ENCODE peak calls at places on chromosomes 13 and 19, in ten cellular contexts. G is stimulated activated CD8-positive, alpha-beta memory T cell treated with anti-CD3 and anti-CD28 coated beads, Interleukin-4, amount 100 ng/mL, for 48 hours; O is COR-L47; P is SHP77; T is CD8-positive, alpha-beta T cell; K is activated T-helper 1 cell treated with anti-CD3 and anti-CD28 coated beads, Interleukin-12 subunit alpha, Interleukin-12 subunit beta, Interleukin-2, Interleukin-4 antibody, amounts not matched to agents 30 ng/mL and 10 ng/mL and 1 ng/mL, durations not matched to agents 14 hours and 24 hours and 36 hours; Q is B cell; Y is HT-29; S is left lung; Z is uterus. A is an unnamed sample.

GRCh38 chr13:43023244-43023931 is at the start of gene DNAJC15:
- DNase-seq in G (peak), O (peak), P (no peak), T (peak), K (peak), Q (peak), Y (peak), S (peak), Z (peak), A (peak)

GRCh38 chr19:39223703-39224279 is 19.7 kb upstream of the SYCN start:
- DNase-seq in G (peak), O (no peak), P (no peak), T (no peak), K (no peak), Q (no peak), Y (peak), S (no peak), Z (no peak), A (no peak)

GRCh38 chr13:41054212-41054877 is 7.0 kb upstream of the WBP4 start:
- DNase-seq in G (peak), O (peak), P (no peak), T (no peak), K (peak), Q (peak), Y (peak), S (no peak), Z (no peak), A (peak)

GRCh38 chr13:72953391-72953960 is 105.3 kb upstream of the KLF5 start:
- DNase-seq in G (no peak), O (peak), P (no peak), T (no peak), K (no peak), Q (no peak), Y (peak), S (peak), Z (no peak), A (no peak)

GRCh38 chr13:57630661-57631606 is 610 bp upstream of the PCDH17 start:
- DNase-seq in G (no peak), O (peak), P (no peak), T (no peak), K (no peak), Q (peak), Y (no peak), S (peak), Z (no peak), A (peak)

GRCh38 chr19:50870417-50871089 is 2.7 kb upstream of the KLK2 start:
- DNase-seq in G (peak), O (no peak), P (peak), T (no peak), K (no peak), Q (no peak), Y (no peak), S (peak), Z (no peak), A (no peak)

GRCh38 chr19:3292958-3293529 is 68.6 kb downstream of the CELF5 start:
- DNase-seq in G (no peak), O (no peak), P (no peak), T (no peak), K (no peak), Q (no peak), Y (no peak), S (no peak), Z (no peak), A (no peak)

GRCh38 chr19:6744381-6745288 is 5.2 kb downstream of the TRIP10 start:
- DNase-seq in G (no peak), O (no peak), P (no peak), T (no peak), K (no peak), Q (no peak), Y (peak), S (peak), Z (peak), A (no peak)

GRCh38 chr13:110123041-110123809 is 183.7 kb downstream of the COL4A1 start:
- DNase-seq in G (no peak), O (peak), P (no peak), T (no peak), K (no peak), Q (no peak), Y (no peak), S (no peak), Z (no peak), A (peak)

GRCh38 chr19:6737284-6737872 is at the start of gene GPR108:
- DNase-seq in G (peak), O (no peak), P (peak), T (peak), K (peak), Q (peak), Y (peak), S (peak), Z (peak), A (peak)

GRCh38 chr19:49851456-49852259 is 699 bp downstream of the PTOV1 start:
- DNase-seq in G (peak), O (peak), P (no peak), T (no peak), K (no peak), Q (peak), Y (peak), S (peak), Z (peak), A (no peak)

GRCh38 chr19:20558011-20558410 is 7.6 kb downstream of the ZNF737 start:
- DNase-seq in G (peak), O (peak), P (no peak), T (no peak), K (no peak), Q (no peak), Y (peak), S (no peak), Z (no peak), A (no peak)

GRCh38 chr13:101681834-101682233 is 229.4 kb downstream of the ITGBL1 start:
- DNase-seq in G (no peak), O (no peak), P (no peak), T (no peak), K (no peak), Q (no peak), Y (no peak), S (no peak), Z (no peak), A (no peak)

GRCh38 chr19:623974-624373 is 9.4 kb downstream of the POLRMT start:
- DNase-seq in G (no peak), O (no peak), P (no peak), T (no peak), K (no peak), Q (no peak), Y (peak), S (no peak), Z (no peak), A (no peak)

GRCh38 chr19:14117668-14118164 is at the start of gene PRKACA:
- DNase-seq in G (peak), O (peak), P (peak), T (peak), K (peak), Q (peak), Y (peak), S (peak), Z (peak), A (peak)

GRCh38 chr13:46749951-46750350 is 47.0 kb downstream of the ESD start:
- DNase-seq in G (no peak), O (no peak), P (no peak), T (no peak), K (no peak), Q (no peak), Y (no peak), S (no peak), Z (no peak), A (no peak)

GRCh38 chr19:4375620-4376228 is 24.6 kb downstream of the SH3GL1 start:
- DNase-seq in G (no peak), O (no peak), P (no peak), T (no peak), K (no peak), Q (peak), Y (peak), S (no peak), Z (peak), A (peak)

GRCh38 chr13:71278512-71278911 is 588.5 kb downstream of the DACH1 start:
- DNase-seq in G (no peak), O (no peak), P (no peak), T (no peak), K (no peak), Q (no peak), Y (no peak), S (no peak), Z (no peak), A (no peak)

GRCh38 chr19:56108447-56109195 is 12.5 kb downstream of the ZNF787 start:
- DNase-seq in G (no peak), O (no peak), P (no peak), T (no peak), K (no peak), Q (no peak), Y (no peak), S (no peak), Z (peak), A (no peak)

GRCh38 chr13:99542788-99543406 is 41.6 kb downstream of the TM9SF2 start:
- DNase-seq in G (peak), O (no peak), P (no peak), T (no peak), K (peak), Q (peak), Y (no peak), S (no peak), Z (no peak), A (no peak)

GRCh38 chr19:18401580-18402112 is 4.2 kb upstream of the LRRC25 start:
- DNase-seq in G (no peak), O (peak), P (peak), T (no peak), K (no peak), Q (peak), Y (peak), S (no peak), Z (no peak), A (peak)

GRCh38 chr19:41882568-41883462 is at the start of gene ARHGEF1:
- DNase-seq in G (peak), O (peak), P (no peak), T (peak), K (peak), Q (peak), Y (peak), S (peak), Z (peak), A (no peak)

GRCh38 chr19:13885826-13886365 is 9.0 kb downstream of the NANOS3 start:
- DNase-seq in G (no peak), O (no peak), P (no peak), T (no peak), K (no peak), Q (no peak), Y (no peak), S (no peak), Z (no peak), A (no peak)

GRCh38 chr13:76715621-76716020 is 170.6 kb downstream of the KCTD12 start:
- DNase-seq in G (no peak), O (no peak), P (no peak), T (no peak), K (no peak), Q (no peak), Y (no peak), S (no peak), Z (no peak), A (no peak)

GRCh38 chr13:109426690-109426990 is 359.7 kb downstream of the IRS2 start:
- DNase-seq in G (no peak), O (no peak), P (no peak), T (no peak), K (no peak), Q (no peak), Y (no peak), S (no peak), Z (no peak), A (no peak)

GRCh38 chr13:32407854-32408253 is 20.1 kb downstream of the N4BP2L1 start:
- DNase-seq in G (no peak), O (no peak), P (no peak), T (no peak), K (no peak), Q (no peak), Y (no peak), S (no peak), Z (no peak), A (no peak)

GRCh38 chr19:8304841-8305621 is 3.1 kb downstream of the CD320 start:
- DNase-seq in G (peak), O (no peak), P (no peak), T (no peak), K (no peak), Q (no peak), Y (no peak), S (peak), Z (peak), A (no peak)

GRCh38 chr13:110156186-110157065 is 150.5 kb downstream of the COL4A1 start:
- DNase-seq in G (no peak), O (no peak), P (no peak), T (no peak), K (no peak), Q (no peak), Y (no peak), S (no peak), Z (no peak), A (no peak)

GRCh38 chr19:48913114-48913513 is 13.0 kb downstream of the NUCB1 start:
- DNase-seq in G (peak), O (no peak), P (no peak), T (no peak), K (no peak), Q (peak), Y (peak), S (no peak), Z (no peak), A (no peak)

GRCh38 chr19:48756686-48757085 is 1.4 kb downstream of the FGF21 start:
- DNase-seq in G (no peak), O (no peak), P (no peak), T (no peak), K (no peak), Q (no peak), Y (no peak), S (no peak), Z (no peak), A (no peak)

GRCh38 chr19:15280915-15281683 is 48.9 kb upstream of the EPHX3 start:
- DNase-seq in G (no peak), O (peak), P (peak), T (no peak), K (no peak), Q (no peak), Y (peak), S (peak), Z (peak), A (peak)

GRCh38 chr13:76791290-76791664 is 94.9 kb downstream of the KCTD12 start:
- DNase-seq in G (no peak), O (no peak), P (peak), T (no peak), K (no peak), Q (no peak), Y (no peak), S (no peak), Z (no peak), A (no peak)

GRCh38 chr13:97976551-97977375 is 23.3 kb downstream of the IPO5 start:
- DNase-seq in G (peak), O (peak), P (no peak), T (no peak), K (no peak), Q (no peak), Y (peak), S (peak), Z (no peak), A (no peak)

GRCh38 chr13:41577437-41577836 is 120.1 kb downstream of the RGCC start:
- DNase-seq in G (no peak), O (no peak), P (no peak), T (no peak), K (no peak), Q (no peak), Y (no peak), S (no peak), Z (peak), A (no peak)

GRCh38 chr19:2607712-2608601 is 94.5 kb downstream of the GNG7 start:
- DNase-seq in G (peak), O (no peak), P (no peak), T (peak), K (peak), Q (peak), Y (no peak), S (no peak), Z (no peak), A (no peak)

GRCh38 chr13:70043685-70044084 is 63.9 kb upstream of the ATXN8OS start:
- DNase-seq in G (no peak), O (no peak), P (no peak), T (no peak), K (no peak), Q (no peak), Y (no peak), S (no peak), Z (no peak), A (no peak)

GRCh38 chr19:32240316-32240715 is 105.1 kb upstream of the ZNF507 start:
- DNase-seq in G (no peak), O (no peak), P (no peak), T (no peak), K (no peak), Q (no peak), Y (no peak), S (no peak), Z (no peak), A (no peak)

GRCh38 chr13:75372517-75372916 is 109.5 kb downstream of the TBC1D4 start:
- DNase-seq in G (no peak), O (peak), P (peak), T (no peak), K (no peak), Q (peak), Y (peak), S (no peak), Z (no peak), A (no peak)

A was measured in hippocampal formation.